ENCODE peak calls at places on chromosomes 4 and X, in seven cellular contexts. One of them, this sample, is unnamed. For H3K4me1, the result is how much of the 10 kb centered on the place peaks cover.

GRCh38 chr4:137664055-137664405 is 131.7 kb upstream of the PCDH18 start:
- DNase-seq in ovary: no peak
- DNase-seq in transverse colon: no peak
- DNase-seq in stomach: no peak
- DNase-seq in A549: no peak
- DNase-seq in upper lobe of left lung: no peak
- DNase-seq in suprapubic skin: no peak
- DNase-seq in this sample: no peak

GRCh38 chr4:13905543-13905942 is 278.0 kb upstream of the BOD1L1 start:
- DNase-seq in suprapubic skin: no peak
- DNase-seq in A549: peak
- DNase-seq in stomach: no peak
- DNase-seq in transverse colon: no peak
- DNase-seq in upper lobe of left lung: no peak
- DNase-seq in ovary: no peak
- DNase-seq in this sample: no peak

GRCh38 chr4:123528501-123529277 is 132.1 kb downstream of the SPRY1 start:
- DNase-seq in A549: no peak
- DNase-seq in suprapubic skin: no peak
- DNase-seq in ovary: no peak
- DNase-seq in transverse colon: peak
- DNase-seq in upper lobe of left lung: no peak
- DNase-seq in stomach: no peak
- DNase-seq in this sample: no peak

GRCh38 chrX:22666441-22666840 is 333.3 kb upstream of the DDX53 start:
- DNase-seq in upper lobe of left lung: no peak
- DNase-seq in transverse colon: no peak
- DNase-seq in ovary: no peak
- DNase-seq in stomach: no peak
- DNase-seq in suprapubic skin: no peak
- DNase-seq in A549: peak
- DNase-seq in this sample: no peak

GRCh38 chr4:98181815-98182214 is 38.5 kb upstream of the STPG2 start:
- DNase-seq in stomach: no peak
- DNase-seq in upper lobe of left lung: no peak
- DNase-seq in transverse colon: no peak
- DNase-seq in A549: peak
- DNase-seq in ovary: no peak
- DNase-seq in suprapubic skin: no peak
- DNase-seq in this sample: no peak

GRCh38 chr4:52824603-52825310 is 37.4 kb upstream of the RASL11B start:
- DNase-seq in ovary: peak
- DNase-seq in upper lobe of left lung: peak
- DNase-seq in transverse colon: no peak
- DNase-seq in stomach: peak
- DNase-seq in A549: no peak
- DNase-seq in suprapubic skin: no peak
- DNase-seq in this sample: no peak

GRCh38 chr4:180587379-180587778 is 1655.8 kb upstream of the TENM3 start:
- DNase-seq in transverse colon: no peak
- DNase-seq in upper lobe of left lung: no peak
- DNase-seq in ovary: no peak
- DNase-seq in A549: no peak
- DNase-seq in stomach: no peak
- DNase-seq in suprapubic skin: no peak
- DNase-seq in this sample: no peak

GRCh38 chr4:8120518-8120917 is 38.1 kb downstream of the ABLIM2 start:
- DNase-seq in transverse colon: no peak
- DNase-seq in ovary: no peak
- DNase-seq in stomach: no peak
- DNase-seq in suprapubic skin: no peak
- DNase-seq in upper lobe of left lung: no peak
- DNase-seq in A549: no peak
- DNase-seq in this sample: no peak

GRCh38 chr4:103204114-103204513 is 6.0 kb upstream of the CENPE start:
- DNase-seq in transverse colon: no peak
- DNase-seq in suprapubic skin: no peak
- DNase-seq in upper lobe of left lung: no peak
- DNase-seq in A549: peak
- DNase-seq in stomach: no peak
- DNase-seq in ovary: no peak
- DNase-seq in this sample: no peak

GRCh38 chrX:2584216-2584615 is 83.4 kb upstream of the DHRSX start:
- DNase-seq in A549: no peak
- DNase-seq in ovary: no peak
- DNase-seq in upper lobe of left lung: peak
- DNase-seq in suprapubic skin: no peak
- DNase-seq in transverse colon: no peak
- DNase-seq in stomach: no peak
- DNase-seq in this sample: no peak

GRCh38 chrX:114905251-114905650 is 112.2 kb downstream of the IL13RA2 start:
- DNase-seq in ovary: no peak
- DNase-seq in suprapubic skin: no peak
- DNase-seq in transverse colon: no peak
- DNase-seq in stomach: no peak
- DNase-seq in A549: no peak
- DNase-seq in upper lobe of left lung: no peak
- DNase-seq in this sample: no peak

GRCh38 chr4:121256346-121256745 is 92.2 kb upstream of the TNIP3 start:
- DNase-seq in ovary: no peak
- DNase-seq in transverse colon: no peak
- DNase-seq in A549: no peak
- DNase-seq in suprapubic skin: no peak
- DNase-seq in stomach: no peak
- DNase-seq in upper lobe of left lung: no peak
- DNase-seq in this sample: no peak

GRCh38 chr4:15078682-15079642 is 76.7 kb downstream of the CPEB2 start:
- DNase-seq in stomach: no peak
- DNase-seq in A549: no peak
- DNase-seq in suprapubic skin: no peak
- DNase-seq in transverse colon: no peak
- DNase-seq in ovary: no peak
- DNase-seq in upper lobe of left lung: no peak
- DNase-seq in this sample: no peak

GRCh38 chr4:40309250-40309774 is 25.8 kb upstream of the CHRNA9 start:
- DNase-seq in stomach: peak
- DNase-seq in transverse colon: peak
- DNase-seq in upper lobe of left lung: no peak
- DNase-seq in A549: peak
- DNase-seq in ovary: peak
- DNase-seq in suprapubic skin: peak
- DNase-seq in this sample: peak

GRCh38 chr4:113636877-113637276 is 124.7 kb downstream of the CAMK2D start:
- DNase-seq in A549: no peak
- DNase-seq in transverse colon: no peak
- DNase-seq in upper lobe of left lung: no peak
- DNase-seq in stomach: no peak
- DNase-seq in ovary: no peak
- DNase-seq in suprapubic skin: no peak
- DNase-seq in this sample: no peak

GRCh38 chr4:5204781-5205180 is 153.5 kb downstream of the STK32B start:
- DNase-seq in upper lobe of left lung: no peak
- DNase-seq in ovary: no peak
- DNase-seq in suprapubic skin: no peak
- DNase-seq in stomach: no peak
- DNase-seq in transverse colon: no peak
- DNase-seq in A549: peak
- DNase-seq in this sample: no peak

GRCh38 chr4:81442479-81443085 is 29.1 kb downstream of the RASGEF1B start:
- DNase-seq in stomach: no peak
- DNase-seq in ovary: no peak
- DNase-seq in transverse colon: no peak
- DNase-seq in A549: no peak
- DNase-seq in suprapubic skin: no peak
- DNase-seq in upper lobe of left lung: no peak
- DNase-seq in this sample: no peak

GRCh38 chr4:145734051-145734450 is 54.1 kb downstream of the C4orf51 start:
- DNase-seq in transverse colon: no peak
- DNase-seq in A549: no peak
- DNase-seq in ovary: no peak
- DNase-seq in suprapubic skin: no peak
- DNase-seq in stomach: no peak
- DNase-seq in upper lobe of left lung: no peak
- DNase-seq in this sample: no peak
- H3K4me1 ChIP-seq in transverse colon: under half
- H3K4me1 ChIP-seq in A549: half or more
- H3K4me1 ChIP-seq in ovary: under half
- H3K4me1 ChIP-seq in suprapubic skin: half or more
- H3K4me1 ChIP-seq in stomach: half or more
- H3K4me1 ChIP-seq in upper lobe of left lung: half or more
- H3K4me1 ChIP-seq in this sample: under half

GRCh38 chr4:2289955-2290333 is 28.0 kb upstream of the MXD4 start:
- DNase-seq in A549: no peak
- DNase-seq in suprapubic skin: no peak
- DNase-seq in upper lobe of left lung: peak
- DNase-seq in ovary: peak
- DNase-seq in stomach: no peak
- DNase-seq in transverse colon: no peak
- DNase-seq in this sample: no peak
- H3K27ac ChIP-seq in A549: no peak
- H3K27ac ChIP-seq in suprapubic skin: no peak
- H3K27ac ChIP-seq in upper lobe of left lung: no peak
- H3K27ac ChIP-seq in ovary: no peak
- H3K27ac ChIP-seq in stomach: no peak
- H3K27ac ChIP-seq in transverse colon: no peak
- H3K27ac ChIP-seq in this sample: no peak

GRCh38 chrX:135893294-135893817 is at the start of the genes CT45A10 and SAGE1:
- DNase-seq in stomach: no peak
- DNase-seq in transverse colon: no peak
- DNase-seq in ovary: no peak
- DNase-seq in upper lobe of left lung: no peak
- DNase-seq in suprapubic skin: no peak
- DNase-seq in A549: peak
- DNase-seq in this sample: no peak
- TF ChIP-seq EP300 in stomach: no peak
- TF ChIP-seq EP300 in transverse colon: no peak
- TF ChIP-seq EP300 in ovary: no peak
- TF ChIP-seq EP300 in upper lobe of left lung: no peak
- TF ChIP-seq EP300 in suprapubic skin: no peak
- TF ChIP-seq EP300 in A549: no peak
- TF ChIP-seq EP300 in this sample: no peak

DNA sequence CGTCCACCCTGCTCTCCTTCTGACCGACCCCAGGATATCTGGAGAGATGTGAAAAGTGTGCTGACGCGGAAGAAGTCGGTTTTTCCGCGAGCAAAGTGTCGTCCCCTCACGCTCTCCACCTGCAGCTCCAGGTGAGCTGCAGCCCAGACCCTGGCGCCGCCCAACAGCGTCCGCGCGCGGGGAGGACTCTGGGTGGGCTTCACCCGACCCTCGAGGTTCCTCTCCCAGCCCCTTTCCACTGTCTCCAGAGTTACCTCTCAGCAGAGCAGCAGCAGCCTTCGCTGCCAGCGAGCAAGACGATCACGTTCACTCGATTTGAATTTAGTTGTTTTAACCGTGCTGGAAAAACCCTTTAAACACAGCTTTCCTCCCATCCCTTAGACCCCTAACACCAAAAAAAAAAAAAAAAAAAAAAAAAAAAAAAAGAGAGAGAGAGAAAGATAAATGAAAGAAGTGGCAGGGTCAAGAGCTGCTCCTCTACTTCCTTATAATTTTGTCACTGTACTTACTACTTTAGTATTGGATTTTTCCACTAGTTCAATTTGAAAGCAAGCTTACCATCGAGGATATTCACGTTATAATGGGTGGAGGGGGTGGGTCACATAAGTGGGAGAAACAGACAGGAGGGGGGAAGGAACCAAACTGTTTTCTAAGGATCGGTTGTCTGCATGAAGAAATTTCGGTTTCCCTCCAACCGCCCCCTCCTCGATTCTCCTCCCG is 776 bp upstream of the NR3C2 start:
- DNase-seq in A549: no peak
- DNase-seq in suprapubic skin: no peak
- DNase-seq in upper lobe of left lung: no peak
- DNase-seq in ovary: no peak
- DNase-seq in stomach: no peak
- DNase-seq in transverse colon: peak
- DNase-seq in this sample: no peak
- H3K4me1 ChIP-seq in A549: under half
- H3K4me1 ChIP-seq in suprapubic skin: half or more
- H3K4me1 ChIP-seq in upper lobe of left lung: under half
- H3K4me1 ChIP-seq in ovary: under half
- H3K4me1 ChIP-seq in stomach: half or more
- H3K4me1 ChIP-seq in transverse colon: under half
- H3K4me1 ChIP-seq in this sample: half or more

DNA sequence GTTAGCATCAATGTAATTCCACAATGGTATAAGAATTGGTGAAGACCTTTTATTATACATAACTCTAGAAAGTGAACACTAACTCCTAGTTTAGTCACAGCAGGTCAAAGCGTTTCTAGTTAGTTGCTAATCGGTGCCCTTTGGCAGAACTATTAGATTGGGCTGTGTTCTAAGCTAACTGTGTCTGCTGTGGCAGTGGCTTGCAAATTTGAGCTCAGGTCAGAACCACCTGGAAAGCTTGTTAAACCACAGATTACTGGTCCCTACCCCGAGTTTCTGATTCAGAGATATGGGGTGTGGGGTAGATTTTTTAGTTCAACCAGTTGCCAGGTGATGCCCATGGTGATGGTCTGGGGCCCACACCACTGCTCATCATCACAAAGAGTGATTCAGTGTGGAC is 332.1 kb downstream of the UNC5C start:
- DNase-seq in A549: no peak
- DNase-seq in ovary: no peak
- DNase-seq in transverse colon: no peak
- DNase-seq in suprapubic skin: no peak
- DNase-seq in stomach: no peak
- DNase-seq in upper lobe of left lung: no peak
- DNase-seq in this sample: no peak
- H3K27ac ChIP-seq in A549: no peak
- H3K27ac ChIP-seq in ovary: no peak
- H3K27ac ChIP-seq in transverse colon: no peak
- H3K27ac ChIP-seq in suprapubic skin: no peak
- H3K27ac ChIP-seq in stomach: no peak
- H3K27ac ChIP-seq in upper lobe of left lung: no peak
- H3K27ac ChIP-seq in this sample: no peak

GRCh38 chr4:150145950-150146340 is 67.7 kb downstream of the DCLK2 start:
- DNase-seq in A549: no peak
- DNase-seq in ovary: no peak
- DNase-seq in transverse colon: no peak
- DNase-seq in suprapubic skin: no peak
- DNase-seq in stomach: no peak
- DNase-seq in upper lobe of left lung: no peak
- DNase-seq in this sample: no peak
- TF ChIP-seq EP300 in A549: no peak
- TF ChIP-seq EP300 in ovary: no peak
- TF ChIP-seq EP300 in transverse colon: no peak
- TF ChIP-seq EP300 in suprapubic skin: no peak
- TF ChIP-seq EP300 in stomach: no peak
- TF ChIP-seq EP300 in upper lobe of left lung: no peak
- TF ChIP-seq EP300 in this sample: no peak

GRCh38 chrX:41335590-41336331 is 1.8 kb downstream of the DDX3X start:
- DNase-seq in upper lobe of left lung: no peak
- DNase-seq in stomach: no peak
- DNase-seq in transverse colon: no peak
- DNase-seq in ovary: no peak
- DNase-seq in A549: no peak
- DNase-seq in suprapubic skin: no peak
- DNase-seq in this sample: no peak
- H3K4me1 ChIP-seq in upper lobe of left lung: under half
- H3K4me1 ChIP-seq in stomach: under half
- H3K4me1 ChIP-seq in transverse colon: under half
- H3K4me1 ChIP-seq in ovary: under half
- H3K4me1 ChIP-seq in A549: under half
- H3K4me1 ChIP-seq in suprapubic skin: under half
- H3K4me1 ChIP-seq in this sample: under half

This sample was measured in tibial nerve.